ENCODE peak calls at places on chromosomes 3 and 15, in four cellular contexts. A, O, E and Y are unnamed samples.
A peak's percentile ranks its signal among the peaks of the same experiment; 100 is the strongest.

GRCh38 chr15:99108993-99109392 is 4.1 kb downstream of the SYNM start:
- DNase-seq in E (no peak), O (no peak), A (no peak), Y (no peak)

GRCh38 chr15:82129769-82130168 is 84.0 kb upstream of the MEX3B start:
- DNase-seq in E (no peak), A (no peak), O (no peak), Y (no peak)

GRCh38 chr3:7095116-7095515 is 234.2 kb downstream of the GRM7 start:
- DNase-seq in E (no peak), O (no peak), A (no peak), Y (no peak)

GRCh38 chr15:78055923-78056713 is 21.4 kb downstream of the TBC1D2B start:
- DNase-seq in E (no peak), A (no peak), O (no peak), Y (peak; percentile 36)

GRCh38 chr3:148178508-148178907 is 519.2 kb upstream of the AGTR1 start:
- DNase-seq in O (peak; percentile 2), A (no peak), E (no peak), Y (peak; percentile 73)

GRCh38 chr3:135229018-135229495 is 434.0 kb downstream of the EPHB1 start:
- DNase-seq in O (peak; percentile 90), A (no peak), E (no peak), Y (peak; percentile 18)

GRCh38 chr15:38066612-38067011 is 132.2 kb downstream of the TMCO5A start:
- DNase-seq in O (no peak), A (no peak), E (no peak), Y (no peak)

GRCh38 chr15:25930931-25931330 is 67.8 kb upstream of the ATP10A start:
- DNase-seq in E (no peak), O (no peak), A (no peak), Y (peak; percentile 92)

GRCh38 chr3:142007710-142008399 is 131.4 kb downstream of the ATP1B3 start:
- DNase-seq in E (no peak), A (no peak), O (no peak), Y (no peak)

GRCh38 chr3:64240445-64240844 is 15.2 kb upstream of the PRICKLE2 start:
- DNase-seq in E (no peak), A (no peak), O (no peak), Y (no peak)

GRCh38 chr15:29952245-29952644 is 130.0 kb upstream of the TJP1 start:
- DNase-seq in O (peak; percentile 69), A (no peak), E (no peak), Y (no peak)

GRCh38 chr15:70762469-70763119 is 764 bp downstream of the UACA start:
- DNase-seq in A (no peak), O (no peak), E (no peak), Y (peak; percentile 37)

GRCh38 chr15:69830425-69830824 is 267.3 kb downstream of the TLE3 start:
- DNase-seq in E (no peak), A (no peak), O (no peak), Y (no peak)

GRCh38 chr15:72809329-72809728 is 25.8 kb upstream of the ADPGK start:
- DNase-seq in A (peak; percentile 31), O (no peak), E (no peak), Y (no peak)

GRCh38 chr3:142929109-142929508 is 34.4 kb downstream of the PAQR9 start:
- DNase-seq in E (no peak), O (no peak), A (no peak), Y (peak; percentile 87)

GRCh38 chr3:33061782-33062181 is 35.2 kb downstream of the GLB1 start:
- DNase-seq in E (no peak), O (no peak), A (peak; percentile 21), Y (no peak)

GRCh38 chr3:194300392-194300758 is 50.8 kb downstream of the CPN2 start:
- DNase-seq in A (no peak), E (no peak), O (no peak), Y (no peak)

GRCh38 chr3:187946981-187947380 is 201.7 kb upstream of the BCL6 start:
- DNase-seq in E (no peak), A (no peak), O (no peak), Y (no peak)

GRCh38 chr3:128274837-128275236 is 121.6 kb downstream of the EEFSEC start:
- DNase-seq in E (no peak), A (no peak), O (no peak), Y (no peak)

GRCh38 chr3:45199837-45200648 is 26.0 kb downstream of the TMEM158 start:
- DNase-seq in O (no peak), E (no peak), A (no peak), Y (peak; percentile 67)

GRCh38 chr15:70470556-70471191 is 292.7 kb downstream of the UACA start:
- DNase-seq in A (no peak), O (no peak), E (no peak), Y (no peak)